ENCODE peak calls at places on chromosomes 7 and 10, in four cellular contexts. G is nephron progenitor cell, T is tibial nerve, S is cardiac fibroblast. P is an unnamed sample.

GRCh38 chr10:110149259-110149658 is 58.1 kb upstream of the MXI1 start:
- DNase-seq in G (peak), T (no peak), S (no peak), P (no peak)

GRCh38 chr7:46957195-46957594 is 624.7 kb downstream of the TNS3 start:
- DNase-seq in G (no peak), T (no peak), S (no peak), P (no peak)

GRCh38 chr10:66917104-66917503 is 8.7 kb upstream of the LRRTM3 start:
- DNase-seq in G (no peak), T (no peak), S (no peak), P (no peak)

GRCh38 chr10:99172130-99172738 is 63.4 kb downstream of the HPSE2 start:
- DNase-seq in G (peak), T (no peak), S (peak), P (peak)

GRCh38 chr10:127424594-127425264 is 124.4 kb upstream of the NPS start:
- DNase-seq in G (no peak), T (no peak), S (peak), P (no peak)

GRCh38 chr10:80501913-80502521 is 35.7 kb upstream of the SH2D4B start:
- DNase-seq in G (no peak), T (no peak), S (no peak), P (no peak)

GRCh38 chr10:120713573-120713972 is 137.6 kb upstream of the WDR11 start:
- DNase-seq in G (no peak), T (no peak), S (no peak), P (no peak)

GRCh38 chr7:148587076-148587475 is 3.5 kb upstream of the C7orf33 start:
- DNase-seq in G (no peak), T (no peak), S (no peak), P (no peak)

GRCh38 chr7:1309290-1309689 is 76.6 kb downstream of the UNCX start:
- DNase-seq in G (no peak), T (no peak), S (no peak), P (no peak)

GRCh38 chr7:65477326-65477725 is 103.7 kb downstream of the ZNF92 start:
- DNase-seq in G (peak), T (no peak), S (peak), P (no peak)

GRCh38 chr10:79348640-79348988 is 1.3 kb downstream of the PPIF start:
- DNase-seq in G (no peak), T (no peak), S (peak), P (no peak)

GRCh38 chr7:155961241-155962190 is 149.3 kb upstream of the SHH start:
- DNase-seq in G (peak), T (no peak), S (peak), P (no peak)

GRCh38 chr10:116269612-116270011 is 3.4 kb downstream of the GFRA1 start:
- DNase-seq in G (no peak), T (no peak), S (no peak), P (no peak)

GRCh38 chr10:116271593-116272496 is 1.2 kb downstream of the GFRA1 start:
- DNase-seq in G (peak), T (no peak), S (peak), P (no peak)

GRCh38 chr10:116270691-116271592 is 2.1 kb downstream of the GFRA1 start:
- DNase-seq in G (peak), T (no peak), S (no peak), P (no peak)

GRCh38 chr10:116274141-116274861 is 1.3 kb upstream of the GFRA1 start:
- DNase-seq in G (peak), T (no peak), S (no peak), P (no peak)

DNA sequence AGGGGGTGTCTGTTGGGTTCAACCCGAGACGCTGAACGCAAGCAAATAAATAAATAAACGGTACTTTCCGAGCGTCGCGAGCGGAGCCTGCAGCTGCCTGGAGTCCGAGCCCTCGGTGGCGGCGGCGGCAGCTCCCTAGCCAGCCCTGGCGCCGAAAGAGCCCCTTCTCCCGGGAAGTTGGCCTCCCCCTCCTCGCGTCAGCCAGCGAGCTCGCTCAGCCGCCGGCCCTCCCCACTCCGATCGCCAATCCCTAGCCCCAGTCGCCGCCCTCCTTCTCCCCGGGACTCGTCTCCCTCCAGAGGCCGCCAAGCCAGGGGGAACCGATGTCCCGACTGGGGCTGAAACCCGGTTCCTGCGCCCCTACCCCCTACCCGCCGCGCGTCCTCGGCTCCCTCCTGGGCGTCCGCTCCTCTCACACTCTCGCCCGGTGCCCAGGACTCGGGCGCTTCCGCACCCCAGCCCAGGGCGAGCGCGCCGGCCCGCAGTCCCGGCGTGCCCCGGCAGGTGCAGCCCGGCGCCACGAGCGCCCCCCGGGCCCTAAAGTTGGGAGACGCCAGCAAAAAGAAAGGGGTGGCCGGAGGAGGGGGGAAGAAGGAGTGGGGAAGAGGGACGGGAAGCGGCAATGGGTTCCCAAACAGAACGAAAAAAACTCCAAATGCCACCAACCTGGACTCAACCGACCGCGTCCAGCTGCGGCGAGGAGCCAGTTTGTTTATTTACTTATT is at the start of gene GFRA1:
- DNase-seq in G (peak), T (no peak), S (peak), P (no peak)
- TF ChIP-seq CTCF in G (no peak), T (no peak), S (no peak), P (peak)

DNA sequence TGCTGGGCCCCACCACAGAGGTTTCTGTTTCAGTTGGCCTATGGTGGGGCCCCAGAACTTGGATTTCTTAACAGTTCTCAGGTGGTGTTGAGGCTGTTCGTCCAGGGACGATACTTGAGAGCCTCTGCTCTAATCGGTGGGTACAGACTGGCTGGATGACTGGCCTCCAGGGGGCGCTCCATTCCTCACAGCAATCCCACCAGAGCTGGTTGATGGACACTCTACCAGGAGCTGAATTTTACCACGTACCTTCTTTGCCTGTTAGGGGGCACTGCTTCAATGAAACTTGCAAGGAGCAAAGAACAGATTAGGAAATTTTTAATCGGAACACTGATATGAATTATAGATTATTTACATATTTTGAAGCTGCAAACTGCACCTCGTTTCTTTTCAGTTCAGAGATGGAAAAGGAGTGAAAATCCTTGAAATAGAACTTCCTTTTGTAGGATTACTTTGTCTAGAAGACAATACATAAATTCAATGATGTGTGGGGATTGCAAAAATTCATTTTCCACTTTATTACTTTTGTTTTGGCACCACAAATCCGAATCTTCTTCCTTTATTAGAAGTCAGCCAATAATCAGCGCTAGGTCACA is 44.8 kb downstream of the KBTBD2 start:
- DNase-seq in G (peak), T (peak), S (peak), P (peak)
- TF ChIP-seq CTCF in G (peak), T (peak), S (peak), P (peak)

GRCh38 chr10:125765835-125766234 is 9.8 kb downstream of the MMP21 start:
- DNase-seq in G (no peak), T (no peak), S (no peak), P (no peak)
- TF ChIP-seq CTCF in G (no peak), T (no peak), S (no peak), P (no peak)

DNA sequence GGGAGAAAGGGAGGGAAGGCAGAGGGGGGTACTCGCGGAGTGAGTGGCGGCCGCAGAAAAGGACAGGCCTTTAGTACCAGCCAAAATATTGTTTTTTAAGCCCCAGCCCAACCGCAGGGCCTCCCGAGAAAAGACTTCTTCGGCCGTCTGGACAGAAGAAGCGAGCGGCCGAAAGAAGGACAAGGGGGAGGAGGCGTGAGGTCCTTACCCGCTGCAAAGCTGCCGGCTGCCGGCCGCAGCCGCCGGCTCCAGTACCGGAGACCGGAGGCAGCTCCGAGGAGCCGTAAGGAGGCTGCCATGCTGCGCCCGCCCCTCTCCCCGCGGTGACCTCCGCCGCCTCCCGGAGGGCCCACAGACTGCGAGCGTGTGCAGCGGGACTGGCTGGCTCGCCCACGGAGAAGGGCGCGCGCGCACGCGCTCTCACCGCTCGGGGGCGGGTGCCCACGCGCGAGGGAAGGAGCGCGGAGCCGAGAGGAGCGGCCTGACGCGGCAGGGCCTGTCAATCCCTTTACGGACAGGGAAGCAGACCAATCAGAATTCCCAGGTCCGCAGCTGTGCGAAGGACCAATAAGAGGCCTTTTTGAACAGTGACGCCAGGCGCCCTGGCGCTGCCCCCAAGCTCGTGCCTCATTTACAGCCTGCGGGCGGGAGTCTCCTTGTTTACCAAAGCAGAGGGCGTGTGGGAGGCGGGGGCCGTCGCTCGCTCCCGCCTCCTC is at the start of gene HIBADH:
- DNase-seq in G (peak), T (peak), S (peak), P (peak)
- TF ChIP-seq CTCF in G (no peak), T (peak), S (no peak), P (peak)

GRCh38 chr10:47311900-47312662 is 10.2 kb upstream of the GDF2 start:
- DNase-seq in G (peak), T (peak), S (peak), P (peak)
- TF ChIP-seq CTCF in G (peak), T (peak), S (peak), P (peak)

GRCh38 chr7:19754521-19755116 is 18.8 kb downstream of the TMEM196 start:
- DNase-seq in G (no peak), T (no peak), S (peak), P (no peak)
- TF ChIP-seq CTCF in G (peak), T (peak), S (peak), P (peak)

GRCh38 chr7:99997545-99998137 is 17.8 kb upstream of the ZKSCAN1 start:
- DNase-seq in G (no peak), T (no peak), S (peak), P (no peak)
- TF ChIP-seq CTCF in G (no peak), T (peak), S (peak), P (peak)

DNA sequence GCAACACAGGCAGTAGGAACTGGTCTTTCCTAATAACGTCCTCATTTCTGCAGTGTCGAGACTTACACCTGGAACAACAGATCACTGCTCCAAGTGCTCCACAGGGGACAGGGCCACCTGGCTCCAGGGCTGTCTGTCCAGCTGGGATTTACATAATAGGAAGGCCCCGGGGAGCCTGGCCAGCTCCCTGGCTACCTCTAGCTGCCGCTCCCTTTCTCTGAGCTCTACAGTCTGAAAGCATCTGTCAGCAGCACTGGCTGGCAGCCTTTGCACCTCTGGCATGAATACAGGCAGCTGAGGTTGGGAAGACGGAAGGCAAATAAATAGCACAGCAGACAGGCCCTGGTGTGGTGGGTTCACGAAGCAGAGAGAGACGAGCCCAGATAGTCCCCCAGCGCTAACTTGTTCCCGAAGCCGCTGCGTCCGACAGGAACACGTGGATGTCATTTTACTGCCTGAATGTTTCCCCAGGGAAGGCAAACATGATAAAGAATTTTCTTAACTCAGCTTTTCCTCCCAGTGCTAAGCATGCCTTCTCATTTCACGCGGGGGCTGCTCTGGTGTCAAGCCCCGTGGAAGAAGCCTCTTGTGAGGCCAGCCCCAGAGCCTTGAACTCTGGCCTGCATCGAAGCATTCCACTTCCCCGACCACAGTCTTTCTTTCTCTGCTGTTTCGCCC is 105.4 kb downstream of the ITIH5 start:
- DNase-seq in G (peak), T (peak), S (peak), P (no peak)
- TF ChIP-seq CTCF in G (no peak), T (no peak), S (no peak), P (no peak)

GRCh38 chr7:12687213-12688171 is at the start of gene ARL4A:
- DNase-seq in G (peak), T (peak), S (peak), P (peak)
- TF ChIP-seq CTCF in G (no peak), T (no peak), S (no peak), P (no peak)

GRCh38 chr7:32357535-32358277 is 132.5 kb downstream of the LSM5 start:
- DNase-seq in G (no peak), T (no peak), S (no peak), P (no peak)
- TF ChIP-seq CTCF in G (no peak), T (no peak), S (no peak), P (no peak)

P was measured in HFFc6.